ENCODE peak calls at places on chromosome 2, in six cellular contexts. F, R, L, M, K and T are unnamed samples.

GRCh38 chr2:99476629-99477028 is 13.2 kb downstream of the REV1 start:
- DNase-seq in L (no peak), K (no peak), R (no peak), F (no peak), M (no peak), T (no peak)

GRCh38 chr2:238152811-238153688 is 5.7 kb upstream of the ERFE start:
- DNase-seq in K (no peak), F (no peak), R (no peak), L (no peak), M (no peak), T (no peak)

GRCh38 chr2:109612991-109613921 is 510 bp downstream of the SEPTIN10 start:
- DNase-seq in K (no peak), R (peak), M (no peak), F (no peak), L (no peak), T (no peak)

GRCh38 chr2:151040036-151040435 is 221.6 kb downstream of the RBM43 start:
- DNase-seq in K (no peak), F (no peak), M (no peak), R (peak), L (no peak), T (no peak)

GRCh38 chr2:20449501-20450200 is 2.8 kb downstream of the RHOB start:
- DNase-seq in F (no peak), K (no peak), L (no peak), R (peak), M (no peak), T (no peak)

GRCh38 chr2:27854224-27854623 is 36.0 kb downstream of the RBKS start:
- DNase-seq in K (no peak), R (no peak), F (no peak), L (no peak), M (no peak), T (no peak)

GRCh38 chr2:119544075-119545031 is at the start of gene CFAP221:
- DNase-seq in F (peak), M (peak), R (peak), K (peak), L (peak), T (peak)

GRCh38 chr2:43676322-43677050 is at the start of gene C1GALT1C1L:
- DNase-seq in K (peak), M (no peak), F (no peak), R (peak), L (no peak), T (no peak)